ENCODE peak calls at places on chromosome 17, in five cellular contexts. C is neural crest cell, U is GM13976, Q is foreskin keratinocyte, W is tibial nerve. H is an unnamed sample.

GRCh38 chr17:13415877-13416416 is 185.8 kb downstream of the HS3ST3A1 start:
- DNase-seq in C (no peak), U (no peak), Q (no peak), W (no peak), H (no peak)

GRCh38 chr17:43471801-43472200 is 12.0 kb upstream of the DHX8 start:
- DNase-seq in C (no peak), U (no peak), Q (no peak), W (no peak), H (no peak)

GRCh38 chr17:21119247-21119944 is 7.4 kb upstream of the DHRS7B start:
- DNase-seq in C (peak), U (peak), Q (no peak), W (peak), H (peak)

GRCh38 chr17:1047177-1047885 is 50.4 kb downstream of the TIMM22 start:
- DNase-seq in C (no peak), U (no peak), Q (no peak), W (no peak), H (no peak)

GRCh38 chr17:2090804-2091534 is 36.1 kb downstream of the HIC1 start:
- DNase-seq in C (no peak), U (no peak), Q (no peak), W (peak), H (no peak)

GRCh38 chr17:75315541-75316243 is 26.5 kb upstream of the SLC25A19 start:
- DNase-seq in C (no peak), U (peak), Q (no peak), W (no peak), H (no peak)

GRCh38 chr17:82343560-82343959 is 10.0 kb upstream of the SECTM1 start:
- DNase-seq in C (no peak), U (no peak), Q (no peak), W (no peak), H (no peak)

GRCh38 chr17:26773189-26774188 is 520.4 kb upstream of the WSB1 start:
- DNase-seq in C (no peak), U (no peak), Q (no peak), W (no peak), H (no peak)

GRCh38 chr17:17681187-17681743 is at the start of gene RAI1:
- DNase-seq in C (peak), U (peak), Q (no peak), W (peak), H (peak)

GRCh38 chr17:34012709-34013375 is 242.2 kb upstream of the CCL2 start:
- DNase-seq in C (no peak), U (no peak), Q (no peak), W (no peak), H (no peak)

GRCh38 chr17:10754109-10754508 is 24.3 kb upstream of the TMEM220 start:
- DNase-seq in C (peak), U (peak), Q (no peak), W (no peak), H (no peak)

GRCh38 chr17:67801626-67802175 is 23.6 kb upstream of the BPTF start:
- DNase-seq in C (no peak), U (no peak), Q (no peak), W (no peak), H (no peak)

GRCh38 chr17:28416703-28417311 is 10.8 kb upstream of the SLC46A1 start:
- DNase-seq in C (peak), U (peak), Q (no peak), W (peak), H (no peak)

GRCh38 chr17:2101448-2102257 is 46.8 kb downstream of the HIC1 start:
- DNase-seq in C (no peak), U (no peak), Q (peak), W (no peak), H (peak)

GRCh38 chr17:74412581-74412980 is 19.3 kb upstream of the GPRC5C start:
- DNase-seq in C (no peak), U (no peak), Q (no peak), W (no peak), H (no peak)

GRCh38 chr17:63911657-63912100 is 621 bp upstream of the CSHL1 start:
- DNase-seq in C (peak), U (peak), Q (no peak), W (peak), H (peak)

GRCh38 chr17:7034955-7035590 is 742 bp upstream of the SLC16A13 start:
- DNase-seq in C (no peak), U (no peak), Q (no peak), W (no peak), H (no peak)

GRCh38 chr17:42706732-42707131 is 24.4 kb downstream of the CNTNAP1 start:
- DNase-seq in C (no peak), U (no peak), Q (no peak), W (no peak), H (no peak)

GRCh38 chr17:3911271-3912053 is 4.8 kb downstream of the P2RX1 start:
- DNase-seq in C (no peak), U (peak), Q (no peak), W (no peak), H (no peak)

GRCh38 chr17:61285483-61286320 is 113.9 kb upstream of the TBX2 start:
- DNase-seq in C (no peak), U (no peak), Q (peak), W (no peak), H (no peak)

GRCh38 chr17:83160443-83161297 is 81.3 kb downstream of the METRNL start:
- DNase-seq in C (no peak), U (no peak), Q (no peak), W (no peak), H (peak)

GRCh38 chr17:81277938-81278693 is 17.0 kb downstream of the SLC38A10 start:
- DNase-seq in C (no peak), U (no peak), Q (no peak), W (no peak), H (no peak)

GRCh38 chr17:81500026-81500425 is 12.6 kb downstream of the ACTG1 start:
- DNase-seq in C (no peak), U (no peak), Q (no peak), W (no peak), H (no peak)

GRCh38 chr17:2940352-2940751 is 123.1 kb downstream of the OR1D5 start:
- DNase-seq in C (no peak), U (no peak), Q (no peak), W (no peak), H (no peak)

GRCh38 chr17:65278050-65278819 is 141.1 kb downstream of the RGS9 start:
- DNase-seq in C (peak), U (peak), Q (no peak), W (no peak), H (no peak)

GRCh38 chr17:82018152-82019041 is 4.3 kb downstream of the CENPX start:
- DNase-seq in C (no peak), U (no peak), Q (no peak), W (no peak), H (no peak)

GRCh38 chr17:69900829-69901228 is 174.2 kb upstream of the KCNJ16 start:
- DNase-seq in C (no peak), U (no peak), Q (no peak), W (no peak), H (no peak)

GRCh38 chr17:80486692-80487091 is 10.3 kb upstream of the NPTX1 start:
- DNase-seq in C (no peak), U (no peak), Q (no peak), W (no peak), H (no peak)

GRCh38 chr17:78316867-78317816 is 42.7 kb downstream of the SOCS3 start:
- DNase-seq in C (no peak), U (peak), Q (no peak), W (no peak), H (no peak)

GRCh38 chr17:78315355-78316114 is 44.3 kb downstream of the SOCS3 start:
- DNase-seq in C (no peak), U (peak), Q (peak), W (peak), H (no peak)

GRCh38 chr17:78313735-78314648 is 45.9 kb downstream of the SOCS3 start:
- DNase-seq in C (peak), U (peak), Q (peak), W (no peak), H (no peak)

GRCh38 chr17:78316115-78316866 is 43.6 kb downstream of the SOCS3 start:
- DNase-seq in C (no peak), U (peak), Q (no peak), W (no peak), H (no peak)

DNA sequence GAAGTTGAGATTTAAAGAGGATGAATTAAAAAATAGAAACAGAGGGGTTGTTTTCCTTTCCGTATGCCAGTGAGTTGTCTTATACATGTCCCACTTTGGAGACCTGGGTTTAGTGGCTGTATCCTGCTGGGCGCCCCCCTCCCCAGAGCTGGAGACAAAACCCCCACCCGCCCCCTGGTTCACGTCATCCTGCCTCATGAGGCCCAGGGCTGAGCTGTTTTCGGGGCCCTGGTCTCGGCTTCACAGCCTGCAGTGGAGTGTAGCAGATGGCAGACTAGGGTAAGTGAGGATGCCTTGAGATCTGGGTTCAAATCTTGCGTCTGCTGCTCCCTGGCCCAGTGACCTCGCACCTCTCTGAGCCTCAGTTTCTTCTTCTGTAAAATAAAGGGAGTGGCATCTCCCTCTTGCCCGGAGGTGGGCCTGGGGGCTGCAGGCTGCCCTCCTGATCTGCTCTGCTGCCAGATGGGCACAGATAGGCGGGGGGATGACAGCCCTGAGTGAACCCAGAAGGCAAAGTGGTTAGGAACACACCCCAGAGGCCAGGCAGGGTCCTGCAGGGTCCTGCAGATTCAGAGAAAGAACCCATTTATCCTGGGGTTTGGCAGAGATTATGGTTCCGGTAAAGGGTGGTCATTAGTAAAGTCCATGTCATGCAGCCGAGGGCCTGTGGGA is 45.1 kb downstream of the SOCS3 start:
- DNase-seq in C (no peak), U (no peak), Q (no peak), W (no peak), H (no peak)
- TF ChIP-seq CTCF in C (peak), U (no peak), Q (no peak), W (no peak), H (no peak)

DNA sequence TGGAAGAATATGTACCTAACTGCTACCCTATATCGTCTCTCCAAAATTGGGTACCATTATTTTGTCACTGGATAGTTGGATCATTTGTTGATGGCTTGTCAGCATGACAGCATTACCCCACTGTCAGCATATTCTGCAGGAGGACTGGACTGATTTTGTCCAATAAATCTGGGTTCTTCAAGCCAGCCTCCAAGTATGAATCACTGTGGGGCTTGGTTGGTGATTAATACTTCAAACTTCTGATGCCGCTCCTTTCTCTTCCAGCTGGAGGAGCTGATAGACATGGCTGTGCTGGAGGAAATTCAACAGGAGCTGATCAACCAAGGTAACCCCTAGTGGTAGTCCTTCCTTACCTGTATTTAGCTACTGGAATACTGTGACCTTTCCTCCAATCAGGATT is 2.5 kb downstream of the RPAIN start:
- DNase-seq in C (no peak), U (no peak), Q (peak), W (no peak), H (no peak)
- TF ChIP-seq CTCF in C (no peak), U (no peak), Q (peak), W (no peak), H (no peak)

GRCh38 chr17:49846938-49847712 is 744 bp downstream of the TAC4 start:
- DNase-seq in C (no peak), U (no peak), Q (no peak), W (no peak), H (no peak)

GRCh38 chr17:49841548-49841947 is 6.3 kb downstream of the TAC4 start:
- DNase-seq in C (no peak), U (no peak), Q (no peak), W (no peak), H (no peak)

GRCh38 chr17:49842846-49843245 is 5.0 kb downstream of the TAC4 start:
- DNase-seq in C (no peak), U (no peak), Q (no peak), W (no peak), H (no peak)

GRCh38 chr17:49845210-49845782 is 2.6 kb downstream of the TAC4 start:
- DNase-seq in C (no peak), U (no peak), Q (no peak), W (no peak), H (no peak)

GRCh38 chr17:49843774-49844350 is 4.0 kb downstream of the TAC4 start:
- DNase-seq in C (no peak), U (no peak), Q (no peak), W (no peak), H (no peak)
- TF ChIP-seq CTCF in C (peak), U (peak), Q (peak), W (no peak), H (no peak)

DNA sequence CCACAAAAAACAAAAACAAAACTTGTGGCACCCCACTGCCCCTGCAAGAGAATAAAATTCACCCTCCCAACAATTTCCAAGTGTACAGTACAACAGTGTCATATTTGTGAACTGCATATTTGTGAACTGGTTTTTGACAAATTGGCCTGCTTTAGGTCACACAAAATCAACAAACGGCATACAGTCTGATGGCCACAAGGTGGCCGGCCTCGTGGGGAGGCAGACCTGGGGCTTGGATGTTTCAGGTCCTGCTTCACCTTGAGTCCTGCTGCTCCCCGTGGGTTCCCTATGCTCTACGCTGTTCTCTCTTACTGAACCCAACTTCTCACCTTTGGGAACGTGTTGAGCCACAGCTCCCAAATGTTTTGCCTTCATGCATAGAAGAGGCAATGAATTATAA is 102.2 kb downstream of the CDK5R1 start:
- DNase-seq in C (no peak), U (no peak), Q (no peak), W (no peak), H (no peak)
- TF ChIP-seq CTCF in C (peak), U (no peak), Q (peak), W (no peak), H (no peak)

GRCh38 chr17:50603340-50603739 is 31.3 kb upstream of the ABCC3 start:
- DNase-seq in C (no peak), U (no peak), Q (no peak), W (no peak), H (no peak)
- TF ChIP-seq CTCF in C (peak), U (no peak), Q (peak), W (no peak), H (no peak)

GRCh38 chr17:39916918-39917317 is 1.5 kb downstream of the GSDMB start:
- DNase-seq in C (no peak), U (no peak), Q (no peak), W (no peak), H (no peak)
- TF ChIP-seq CTCF in C (peak), U (no peak), Q (peak), W (no peak), H (no peak)

DNA sequence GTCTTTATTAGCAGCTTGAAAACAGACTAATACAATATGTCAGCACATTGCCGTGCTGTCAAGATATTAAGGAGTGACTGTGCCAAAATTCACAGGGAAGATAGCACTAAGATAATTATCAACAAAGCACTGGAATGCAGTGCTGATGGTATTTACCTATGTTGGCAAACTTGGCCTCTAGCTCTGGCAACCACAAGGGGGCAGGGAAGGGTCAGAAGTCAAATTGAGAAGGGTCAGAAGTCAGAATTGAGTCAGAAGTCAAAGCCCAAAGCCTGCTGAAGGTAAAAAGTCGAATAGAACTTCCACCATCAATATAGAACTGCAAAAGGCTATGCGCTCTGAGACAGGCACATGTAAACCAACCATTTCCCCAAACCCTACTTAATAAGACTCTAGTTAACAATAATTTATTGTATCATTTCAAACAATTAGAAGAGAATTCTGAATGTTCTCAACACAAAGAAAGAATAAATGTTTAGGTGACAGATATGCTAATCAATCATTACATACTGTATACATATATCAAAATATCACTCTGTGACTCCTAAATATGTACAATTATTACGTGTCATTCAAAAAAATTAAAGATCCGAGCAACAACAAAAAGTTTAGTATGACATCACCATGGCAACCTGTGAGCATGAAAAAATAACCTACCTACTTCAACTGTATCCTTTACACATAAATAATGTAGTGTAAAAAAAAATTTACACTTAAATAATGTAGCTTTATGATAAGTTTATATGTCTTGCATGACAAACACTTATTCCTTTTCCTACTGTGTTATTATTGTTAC is 916.1 kb downstream of the KCNJ2 start:
- DNase-seq in C (peak), U (no peak), Q (peak), W (no peak), H (no peak)
- TF ChIP-seq CTCF in C (peak), U (no peak), Q (peak), W (no peak), H (no peak)

GRCh38 chr17:58413684-58414083 is 3.6 kb downstream of the RNF43 start:
- DNase-seq in C (no peak), U (no peak), Q (no peak), W (no peak), H (no peak)
- TF ChIP-seq CTCF in C (no peak), U (no peak), Q (no peak), W (no peak), H (no peak)

GRCh38 chr17:58520843-58521430 is 6.5 kb upstream of the MTMR4 start:
- DNase-seq in C (peak), U (no peak), Q (no peak), W (no peak), H (no peak)
- TF ChIP-seq CTCF in C (peak), U (no peak), Q (peak), W (peak), H (no peak)

GRCh38 chr17:40714473-40714872 is 10.9 kb upstream of the KRT24 start:
- DNase-seq in C (no peak), U (no peak), Q (no peak), W (no peak), H (no peak)
- TF ChIP-seq CTCF in C (no peak), U (no peak), Q (no peak), W (no peak), H (no peak)

H was measured in natural killer cell.